ENCODE peak calls at places on chromosomes 2 and 18, in nine cellular contexts. R is effector CD4-positive, alpha-beta T cell; X is activated naive CD4-positive, alpha-beta T cell treated with anti-CD3 and anti-CD28 coated beads, Interleukin-2, amount 50 U/mL, for 16 hours; K is HFFc6; P is AG08396; T is hepatocyte; S is chondrocyte; M is left cardiac atrium; F is stimulated activated naive B cell treated with anti-CD40 and anti-IgM and Interleukin-4, amounts not matched to agents 10 μg/mL and 1 μg/mL and 100 μg/mL, for 72 hours. G is an unnamed sample.

GRCh38 chr2:77487074-77487803 is 34.9 kb downstream of the LRRTM4 start:
- DNase-seq in X (no peak), R (no peak), S (peak), K (no peak), M (no peak), F (no peak), P (no peak), T (no peak), G (no peak)

GRCh38 chr2:65576861-65577601 is 144.6 kb upstream of the SPRED2 start:
- DNase-seq in K (peak), P (peak), M (no peak), T (peak), R (no peak), F (no peak), S (no peak), X (no peak), G (peak)

GRCh38 chr2:174365583-174365982 is 29.9 kb upstream of the SCRN3 start:
- DNase-seq in R (no peak), X (no peak), P (no peak), T (no peak), M (no peak), K (no peak), F (no peak), S (no peak), G (no peak)

GRCh38 chr2:28280576-28280975 is 112.1 kb upstream of the FOSL2 start:
- DNase-seq in S (no peak), X (no peak), M (no peak), P (no peak), R (no peak), F (no peak), T (peak), K (no peak), G (no peak)

GRCh38 chr18:57430166-57430958 is 4.8 kb upstream of the ONECUT2 start:
- DNase-seq in M (no peak), X (no peak), S (no peak), F (no peak), P (no peak), R (no peak), K (no peak), T (no peak), G (peak)

GRCh38 chr2:121220995-121221394 is 64.0 kb downstream of the TFCP2L1 start:
- DNase-seq in R (no peak), F (no peak), K (peak), M (no peak), T (no peak), P (no peak), S (no peak), X (no peak), G (no peak)

GRCh38 chr2:223914349-223914748 is 30.8 kb downstream of the WDFY1 start:
- DNase-seq in M (no peak), K (no peak), P (peak), F (no peak), T (no peak), R (no peak), S (no peak), X (no peak), G (no peak)

GRCh38 chr2:38387887-38388286 is 10.8 kb upstream of the ATL2 start:
- DNase-seq in R (no peak), F (no peak), X (no peak), M (no peak), S (no peak), T (no peak), P (no peak), K (no peak), G (no peak)

GRCh38 chr2:88187038-88187676 is 17.0 kb downstream of the THNSL2 start:
- DNase-seq in K (peak), M (peak), X (peak), T (peak), F (no peak), S (no peak), R (no peak), P (peak), G (peak)

GRCh38 chr2:88074854-88075292 is 7.2 kb downstream of the SMYD1 start:
- DNase-seq in R (no peak), K (peak), T (no peak), P (peak), M (no peak), X (no peak), S (no peak), F (no peak), G (no peak)

GRCh38 chr2:171522804-171523338 is 597 bp downstream of the CYBRD1 start:
- DNase-seq in R (no peak), P (peak), X (no peak), K (no peak), S (peak), F (no peak), T (peak), M (peak), G (peak)

GRCh38 chr2:119699016-119699606 is 20.1 kb downstream of the TMEM177 start:
- DNase-seq in F (no peak), S (no peak), T (no peak), P (no peak), X (no peak), R (no peak), K (no peak), M (no peak), G (no peak)

GRCh38 chr18:63162271-63163014 is 157.1 kb downstream of the BCL2 start:
- DNase-seq in S (no peak), P (no peak), X (peak), M (no peak), T (no peak), F (peak), K (no peak), R (no peak), G (no peak)

GRCh38 chr18:45060102-45060501 is 379.4 kb downstream of the SETBP1 start:
- DNase-seq in T (no peak), F (no peak), K (no peak), R (no peak), X (no peak), S (no peak), M (no peak), P (no peak), G (no peak)

GRCh38 chr2:155442755-155443372 is 744.4 kb downstream of the KCNJ3 start:
- DNase-seq in R (no peak), K (no peak), T (no peak), M (no peak), S (no peak), X (no peak), F (no peak), P (peak), G (no peak)

GRCh38 chr2:157236404-157236803 is 21.1 kb upstream of the GALNT5 start:
- DNase-seq in K (no peak), X (no peak), T (no peak), P (no peak), M (no peak), R (no peak), S (no peak), F (no peak), G (no peak)

GRCh38 chr18:25289040-25289631 is 62.8 kb downstream of the ZNF521 start:
- DNase-seq in F (no peak), S (no peak), X (no peak), T (peak), R (no peak), M (no peak), P (peak), K (peak), G (no peak)

GRCh38 chr2:162018530-162018929 is 55.5 kb downstream of the DPP4 start:
- DNase-seq in M (no peak), S (no peak), X (no peak), P (no peak), T (no peak), R (no peak), F (no peak), K (no peak), G (no peak)

GRCh38 chr18:36579311-36579710 is 249.5 kb downstream of the TPGS2 start:
- DNase-seq in X (no peak), P (no peak), R (no peak), T (no peak), S (no peak), F (no peak), M (no peak), K (no peak), G (no peak)

GRCh38 chr2:10482979-10483378 is 34.9 kb upstream of the ODC1 start:
- DNase-seq in P (no peak), K (no peak), F (no peak), T (no peak), S (no peak), X (no peak), M (no peak), R (no peak), G (no peak)

GRCh38 chr18:9694174-9694573 is 13.9 kb upstream of the RAB31 start:
- DNase-seq in X (no peak), T (no peak), P (no peak), F (no peak), S (no peak), R (no peak), M (no peak), K (no peak), G (no peak)

GRCh38 chr2:132670961-132671781 is 1.2 kb upstream of the LYPD1 start:
- DNase-seq in R (no peak), T (peak), P (peak), F (no peak), S (no peak), K (peak), M (no peak), X (no peak), G (peak)

GRCh38 chr2:3689998-3690748 is 13.2 kb upstream of the DCDC2C start:
- DNase-seq in X (no peak), F (no peak), K (no peak), P (no peak), R (no peak), M (no peak), S (no peak), T (no peak), G (no peak)

GRCh38 chr2:63544017-63544627 is 44.2 kb downstream of the WDPCP start:
- DNase-seq in X (no peak), F (no peak), T (no peak), M (no peak), R (no peak), S (no peak), K (no peak), P (peak), G (no peak)

GRCh38 chr2:28695245-28695647 is 56.4 kb upstream of the PPP1CB start:
- DNase-seq in K (no peak), X (no peak), T (peak), P (no peak), M (no peak), R (no peak), S (no peak), F (no peak), G (peak)

GRCh38 chr18:80103231-80103630 is 5.8 kb upstream of the ADNP2 start:
- DNase-seq in P (peak), K (peak), S (no peak), X (no peak), F (no peak), M (no peak), T (no peak), R (no peak), G (no peak)

GRCh38 chr2:151189125-151189524 is 72.5 kb downstream of the RBM43 start:
- DNase-seq in X (no peak), T (no peak), R (peak), K (no peak), F (no peak), S (no peak), P (no peak), M (no peak), G (no peak)

GRCh38 chr2:69177785-69178636 is 165.0 kb downstream of the ANTXR1 start:
- DNase-seq in S (peak), X (no peak), P (peak), M (peak), R (no peak), K (peak), T (peak), F (no peak), G (peak)

GRCh38 chr2:240215676-240216051 is 75.2 kb upstream of the OTOS start:
- DNase-seq in X (no peak), R (no peak), M (no peak), K (no peak), S (no peak), P (no peak), T (no peak), F (no peak), G (peak)

GRCh38 chr2:223528036-223528435 is 74.1 kb downstream of the SCG2 start:
- DNase-seq in T (no peak), M (no peak), P (no peak), X (no peak), F (no peak), K (peak), R (no peak), S (no peak), G (no peak)

GRCh38 chr2:11962707-11963358 is 216.4 kb downstream of the LPIN1 start:
- DNase-seq in R (no peak), K (no peak), T (peak), M (no peak), F (no peak), X (no peak), P (no peak), S (no peak), G (no peak)